ENCODE peak calls at places on chromosomes 13 and 19, in five cellular contexts. C is H1, I is trophoblast cell, J is IMR-90, A is neuronal stem cell. D is an unnamed sample.

GRCh38 chr13:72181661-72182060 is 314.7 kb upstream of the DACH1 start:
- DNase-seq in A (no peak), J (no peak), C (no peak), I (no peak), D (no peak)

GRCh38 chr19:3809881-3810707 is 23.9 kb upstream of the MATK start:
- DNase-seq in A (no peak), I (no peak), J (no peak), C (no peak), D (no peak)

GRCh38 chr13:38394777-38395504 is 45.3 kb downstream of the UFM1 start:
- DNase-seq in C (no peak), I (no peak), A (no peak), J (no peak), D (peak)

GRCh38 chr13:45595968-45596367 is 19.6 kb downstream of the ERICH6B start:
- DNase-seq in A (no peak), J (no peak), I (no peak), C (no peak), D (peak)

GRCh38 chr19:16581971-16582343 is 9.7 kb upstream of the SLC35E1 start:
- DNase-seq in J (peak), C (no peak), A (no peak), I (peak), D (no peak)

GRCh38 chr13:44629465-44630183 is 53.5 kb upstream of the TSC22D1 start:
- DNase-seq in J (peak), A (no peak), C (no peak), I (peak), D (no peak)

GRCh38 chr19:5751709-5752108 is 31.3 kb downstream of the CATSPERD start:
- DNase-seq in C (no peak), I (no peak), J (no peak), A (no peak), D (no peak)

GRCh38 chr13:36904219-36904618 is 15.8 kb downstream of the SMAD9 start:
- DNase-seq in A (no peak), J (no peak), C (no peak), I (no peak), D (peak)

GRCh38 chr19:41175825-41176734 is 16.9 kb upstream of the CYP2S1 start:
- DNase-seq in A (no peak), C (peak), J (peak), I (peak), D (peak)

DNA sequence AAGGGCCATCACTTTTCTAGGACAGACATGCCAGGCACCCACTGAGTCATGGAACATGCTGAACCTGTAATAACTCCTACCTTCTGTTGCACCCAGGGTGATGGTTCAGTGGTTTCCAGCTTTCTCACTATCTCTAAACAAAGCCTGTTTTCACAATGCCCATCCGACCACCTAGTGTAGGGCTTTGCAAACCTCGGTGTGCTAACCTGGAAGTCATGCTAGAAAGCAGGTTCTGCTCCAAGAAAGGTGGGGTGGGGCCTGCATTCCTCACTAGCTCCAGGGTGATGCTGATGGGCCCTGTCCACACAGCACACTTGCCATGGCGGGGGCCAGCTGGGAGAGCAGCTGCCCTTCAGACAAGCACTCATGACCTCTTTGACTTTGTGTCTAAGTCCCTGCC is 43.4 kb downstream of the COL4A2 start:
- DNase-seq in C (no peak), I (no peak), A (no peak), J (no peak), D (no peak)
- H3K27ac ChIP-seq in C (no peak), I (peak), A (no peak), J (no peak), D (no peak)

DNA sequence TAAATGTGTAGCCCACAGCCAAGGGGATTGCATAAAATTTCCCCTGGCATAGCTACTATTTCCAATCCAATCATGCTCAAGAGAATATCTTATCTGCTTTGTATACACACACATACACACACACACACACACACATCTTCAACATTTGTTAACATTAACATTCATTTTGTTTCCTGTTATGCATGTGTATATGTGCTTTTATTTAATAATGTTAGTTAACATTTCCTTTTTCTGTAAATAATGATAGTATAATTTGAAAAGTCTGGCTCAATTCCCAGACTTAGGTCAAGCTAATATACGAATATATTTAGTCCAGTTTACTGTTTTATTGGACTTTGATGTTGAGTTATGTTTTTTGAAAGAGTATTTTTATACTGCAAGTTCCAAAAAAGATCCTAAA is 1072.5 kb downstream of the EFNB2 start:
- DNase-seq in I (no peak), C (no peak), A (no peak), J (peak), D (no peak)
- H3K18ac ChIP-seq in I (no peak), C (no peak), A (no peak), J (no peak), D (no peak)

DNA sequence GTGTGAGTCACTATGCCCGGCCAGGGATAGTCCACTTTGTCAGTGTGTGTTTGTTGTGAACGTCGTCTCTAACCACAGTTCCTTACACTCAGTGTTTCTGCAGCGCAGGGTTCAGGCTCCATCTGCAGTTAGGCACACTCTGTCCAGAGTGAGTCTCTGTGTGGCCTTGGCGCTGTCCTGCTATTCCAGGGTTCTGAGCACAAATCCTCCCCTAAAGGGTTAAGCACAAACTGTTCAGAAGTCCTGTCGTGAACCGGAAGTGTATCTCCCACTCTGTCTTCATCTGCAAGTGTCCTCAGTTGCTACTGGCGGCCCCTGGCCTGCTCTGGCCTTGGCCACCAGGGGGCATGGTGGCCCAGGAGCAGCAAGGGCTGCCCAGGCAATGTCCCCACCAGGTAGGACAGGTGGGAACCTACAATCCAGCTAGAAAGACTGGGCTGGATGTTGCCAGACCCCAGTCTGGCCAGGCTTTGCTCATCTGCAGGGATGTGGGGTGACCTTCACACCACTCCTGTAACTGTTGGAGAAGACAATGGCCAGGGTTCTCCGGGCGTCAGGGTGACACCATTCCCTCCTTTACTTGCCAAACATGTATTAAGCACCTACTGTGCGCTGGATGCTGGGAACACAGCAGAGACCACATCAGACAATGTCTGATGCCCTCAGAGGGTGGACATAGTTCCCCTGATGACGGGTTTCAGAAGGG is 38.6 kb upstream of the GATAD2A start:
- DNase-seq in A (peak), C (peak), I (peak), J (peak), D (peak)
- H3K4me3 ChIP-seq in A (no peak), C (no peak), I (no peak), J (no peak), D (no peak)

DNA sequence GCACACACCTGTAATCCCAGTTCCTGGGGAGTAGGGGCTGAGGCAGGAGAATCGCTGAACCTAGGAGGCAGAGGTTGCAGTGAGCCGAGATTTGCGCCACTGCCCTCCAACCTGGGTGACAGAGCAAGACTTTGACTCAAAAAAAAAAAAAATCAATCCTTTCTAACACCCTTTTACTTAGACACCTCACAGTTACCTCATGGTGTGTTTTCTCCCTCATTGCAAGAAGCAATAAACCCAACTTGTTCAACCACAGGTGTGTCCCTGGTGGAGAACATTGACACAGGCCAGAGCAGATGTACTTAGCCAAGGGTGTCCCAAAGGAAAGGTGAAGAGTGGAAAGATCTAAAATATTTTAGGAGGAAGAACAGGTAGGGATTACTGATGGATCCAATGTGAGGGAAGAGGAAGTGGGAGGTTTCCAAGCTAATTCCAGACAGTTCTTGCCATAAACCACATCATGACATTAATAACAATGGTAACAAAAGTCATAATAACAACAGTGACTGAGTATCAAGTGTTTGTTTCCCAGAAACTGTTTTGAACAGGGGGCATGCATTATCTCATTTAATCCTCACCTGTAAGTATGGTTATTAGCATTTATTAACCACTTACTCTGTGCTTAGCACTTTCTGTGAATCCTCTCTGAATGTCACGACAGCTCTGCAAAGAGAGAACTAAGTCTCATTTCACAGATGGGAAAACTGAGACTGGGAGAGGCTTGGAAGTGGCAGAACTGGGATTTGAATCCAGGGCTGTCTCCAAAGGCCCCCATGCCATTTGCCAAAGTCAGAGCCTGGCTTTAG is 3.1 kb upstream of the LYPD3 start:
- DNase-seq in C (no peak), I (no peak), A (no peak), J (no peak), D (no peak)
- H3K27ac ChIP-seq in C (no peak), I (no peak), A (no peak), J (no peak), D (no peak)

GRCh38 chr13:99086149-99086868 is 108.4 kb upstream of the DOCK9 start:
- DNase-seq in J (peak), I (peak), C (no peak), A (peak), D (peak)
- H3K18ac ChIP-seq in J (no peak), I (peak), C (no peak), A (peak), D (peak)

GRCh38 chr19:29528350-29528945 is 2.7 kb downstream of the VSTM2B start:
- DNase-seq in C (peak), J (peak), A (peak), I (peak), D (peak)

GRCh38 chr19:29527500-29528328 is 1.9 kb downstream of the VSTM2B start:
- DNase-seq in C (no peak), J (no peak), A (no peak), I (no peak), D (no peak)

GRCh38 chr19:29524912-29525870 is 603 bp upstream of the VSTM2B start:
- DNase-seq in I (no peak), J (no peak), A (peak), C (no peak), D (peak)

GRCh38 chr19:29525901-29526729 is at the start of gene VSTM2B:
- DNase-seq in A (peak), C (no peak), J (no peak), I (no peak), D (no peak)

GRCh38 chr19:29526730-29527499 is 1.1 kb downstream of the VSTM2B start:
- DNase-seq in J (no peak), C (no peak), I (no peak), A (peak), D (peak)
- H3K4me3 ChIP-seq in J (no peak), C (peak), I (no peak), A (peak), D (no peak)

GRCh38 chr13:110407531-110407930 is 100.4 kb downstream of the COL4A2 start:
- DNase-seq in C (no peak), A (no peak), I (no peak), J (no peak), D (no peak)

GRCh38 chr13:110404321-110404720 is 97.2 kb downstream of the COL4A2 start:
- DNase-seq in C (no peak), J (no peak), I (no peak), A (no peak), D (no peak)

GRCh38 chr13:110403721-110404120 is 96.6 kb downstream of the COL4A2 start:
- DNase-seq in C (no peak), I (peak), A (no peak), J (peak), D (no peak)

GRCh38 chr13:110407021-110407420 is 99.9 kb downstream of the COL4A2 start:
- DNase-seq in C (no peak), A (no peak), J (no peak), I (no peak), D (no peak)

GRCh38 chr13:110405597-110406450 is 98.7 kb downstream of the COL4A2 start:
- DNase-seq in I (peak), J (peak), A (no peak), C (no peak), D (no peak)
- H3K27ac ChIP-seq in I (peak), J (peak), A (no peak), C (no peak), D (no peak)

GRCh38 chr13:51644649-51645048 is 60.4 kb downstream of the WDFY2 start:
- DNase-seq in I (peak), C (no peak), A (no peak), J (peak), D (peak)
- H3K18ac ChIP-seq in I (no peak), C (peak), A (no peak), J (peak), D (peak)

GRCh38 chr19:55655648-55656040 is 809 bp downstream of the U2AF2 start:
- DNase-seq in J (no peak), C (no peak), A (no peak), I (no peak), D (no peak)

GRCh38 chr19:55654833-55655647 is at the start of gene U2AF2:
- DNase-seq in C (no peak), A (peak), J (peak), I (peak), D (peak)

GRCh38 chr19:55657004-55657747 is 2.3 kb downstream of the U2AF2 start:
- DNase-seq in J (no peak), C (no peak), A (no peak), I (no peak), D (no peak)

GRCh38 chr19:55654323-55654832 is 457 bp upstream of the U2AF2 start:
- DNase-seq in J (peak), I (peak), C (peak), A (peak), D (peak)

DNA sequence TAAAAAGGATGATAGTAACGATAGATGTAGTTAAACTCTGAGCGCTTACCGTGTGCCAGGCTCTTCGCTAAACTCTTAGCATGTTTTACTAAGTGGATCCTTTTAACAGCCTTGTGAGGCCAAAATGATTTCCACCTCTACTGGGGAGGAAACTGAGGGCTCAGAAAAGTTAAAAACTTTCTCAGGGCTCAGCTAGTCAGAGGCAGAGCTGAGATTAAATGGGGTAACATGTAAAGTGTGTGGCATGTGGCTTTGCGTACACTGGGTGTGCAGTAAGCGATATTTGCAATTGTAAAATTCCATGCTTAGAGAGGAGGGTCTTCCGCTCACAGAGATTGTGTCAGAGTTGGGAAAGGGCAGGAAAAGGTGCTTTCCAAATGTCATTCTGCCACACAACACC is 1.7 kb downstream of the U2AF2 start:
- DNase-seq in I (no peak), J (no peak), C (no peak), A (no peak), D (no peak)
- H3K4me3 ChIP-seq in I (no peak), J (peak), C (peak), A (peak), D (peak)

DNA sequence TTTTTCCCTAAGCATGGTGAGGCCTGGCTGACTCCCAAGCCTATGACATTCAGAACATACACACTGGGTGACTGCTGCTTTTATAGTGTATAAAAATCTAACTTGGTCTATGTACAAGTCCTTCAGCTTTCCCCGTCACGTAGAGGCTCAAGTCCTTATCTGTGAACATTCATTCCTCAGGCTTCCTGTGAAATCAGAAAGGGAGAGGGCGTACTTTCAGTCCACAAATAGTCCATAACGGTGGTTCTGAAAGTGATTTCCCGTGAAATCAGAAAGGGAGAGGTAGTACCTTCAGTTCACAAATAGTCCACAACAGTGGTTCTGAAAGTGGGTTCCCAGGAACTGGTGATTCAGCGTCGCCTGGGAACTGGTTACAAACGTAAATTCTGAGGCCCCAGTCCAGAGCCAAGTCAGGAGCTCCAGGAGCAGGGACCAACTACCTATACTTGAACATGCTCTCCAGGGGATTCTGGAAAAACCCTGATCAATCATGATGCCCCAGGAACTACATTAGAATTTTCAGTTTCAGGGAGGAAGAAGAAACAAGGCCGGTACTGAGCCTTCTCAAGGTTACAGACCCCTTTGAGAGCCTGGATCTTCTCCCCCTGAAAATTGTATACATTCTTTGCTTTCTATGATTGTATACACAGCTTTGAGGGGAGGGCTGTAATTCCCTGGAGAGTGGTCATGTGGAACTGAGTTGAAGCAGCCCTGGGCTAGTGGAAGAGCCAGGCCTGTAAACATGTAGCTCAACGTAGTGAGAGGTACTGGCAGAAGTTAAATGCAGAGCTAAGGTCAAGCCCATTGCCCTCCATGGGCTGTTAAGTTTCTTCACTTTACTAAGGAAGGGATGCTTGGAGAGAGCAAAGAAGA is 17.3 kb downstream of the DOCK9 start:
- DNase-seq in C (no peak), A (no peak), J (no peak), I (peak), D (no peak)
- H3K27ac ChIP-seq in C (no peak), A (no peak), J (no peak), I (no peak), D (no peak)

D was measured in mesendoderm.